ENCODE peak calls at places on chromosomes 4 and X, in four cellular contexts. G, L, P and N are unnamed samples.

GRCh38 chr4:84877051-84877833 is 89.2 kb downstream of the WDFY3 start:
- DNase-seq in P (no peak), L (peak; percentile 38), G (no peak), N (no peak)

GRCh38 chrX:47239199-47239598 is 6.4 kb downstream of the USP11 start:
- DNase-seq in G (no peak), P (no peak), L (no peak), N (peak; percentile 32)

GRCh38 chr4:107497054-107497453 is 223.0 kb downstream of the PAPSS1 start:
- DNase-seq in P (no peak), L (no peak), G (no peak), N (no peak)

GRCh38 chr4:110310795-110311194 is 112.4 kb upstream of the ELOVL6 start:
- DNase-seq in P (no peak), G (no peak), L (no peak), N (no peak)

GRCh38 chr4:19224820-19225219 is 1026.9 kb upstream of the SLIT2 start:
- DNase-seq in P (no peak), G (peak; percentile 16), L (peak; percentile 53), N (no peak)

GRCh38 chr4:54061873-54062272 is 2.5 kb downstream of the CHIC2 start:
- DNase-seq in L (no peak), G (no peak), P (no peak), N (no peak)

GRCh38 chrX:24204331-24204730 is 54.8 kb downstream of the ZFX start:
- DNase-seq in L (peak; percentile 72), G (no peak), P (no peak), N (no peak)

GRCh38 chr4:107824367-107825071 is at the start of gene SGMS2:
- DNase-seq in L (peak; percentile 97), P (peak; percentile 93), G (peak; percentile 88), N (peak; percentile 91)

GRCh38 chr4:1571986-1572385 is 112.1 kb downstream of the FAM53A start:
- DNase-seq in L (no peak), P (no peak), G (no peak), N (no peak)

GRCh38 chr4:185730387-185730786 is 81.6 kb downstream of the SORBS2 start:
- DNase-seq in P (no peak), G (no peak), L (no peak), N (no peak)

GRCh38 chr4:124694306-124694705 is 18.2 kb downstream of the ANKRD50 start:
- DNase-seq in G (no peak), L (no peak), P (no peak), N (no peak)

GRCh38 chr4:167239627-167240026 is 5.3 kb upstream of the SPOCK3 start:
- DNase-seq in P (no peak), L (no peak), G (no peak), N (no peak)

GRCh38 chr4:181272427-181272826 is 970.8 kb upstream of the TENM3 start:
- DNase-seq in G (no peak), L (no peak), P (no peak), N (no peak)

GRCh38 chr4:15832523-15833451 is 54.7 kb downstream of the CD38 start:
- DNase-seq in P (no peak), L (no peak), G (no peak), N (no peak)

GRCh38 chr4:183073838-183074145 is 25.3 kb upstream of the WWC2 start:
- DNase-seq in L (no peak), G (no peak), P (no peak), N (no peak)

GRCh38 chrX:118261136-118261535 is 84.8 kb upstream of the WDR44 start:
- DNase-seq in G (no peak), L (no peak), P (no peak), N (no peak)

GRCh38 chr4:120071192-120071795 is 4.6 kb upstream of the MAD2L1 start:
- DNase-seq in G (peak; percentile 57), L (peak; percentile 73), P (no peak), N (peak; percentile 56)

GRCh38 chr4:53640576-53641459 is 49.5 kb upstream of the LNX1 start:
- DNase-seq in G (no peak), P (peak; percentile 72), L (no peak), N (no peak)

GRCh38 chrX:133913009-133913408 is 72.4 kb downstream of the GPC3 start:
- DNase-seq in L (no peak), G (no peak), P (no peak), N (no peak)

GRCh38 chr4:40909363-40909876 is 159.7 kb downstream of the NSUN7 start:
- DNase-seq in G (peak; percentile 90), L (peak; percentile 95), P (no peak), N (no peak)

GRCh38 chrX:87728024-87728423 is 210.4 kb downstream of the KLHL4 start:
- DNase-seq in G (no peak), P (no peak), L (no peak), N (no peak)
- H3K4me3 ChIP-seq in G (no peak overlapping the region), P (no peak overlapping the region), L (no peak overlapping the region), N (no peak overlapping the region)

GRCh38 chr4:152009046-152009445 is 248.2 kb upstream of the GATB start:
- DNase-seq in P (no peak), G (no peak), L (no peak), N (no peak)

GRCh38 chr4:152014280-152014679 is 253.5 kb upstream of the GATB start:
- DNase-seq in G (no peak), L (no peak), P (no peak), N (peak; percentile 36)

GRCh38 chr4:152007108-152007507 is 246.3 kb upstream of the GATB start:
- DNase-seq in L (no peak), G (no peak), P (no peak), N (no peak)

GRCh38 chr4:152011469-152011868 is 250.7 kb upstream of the GATB start:
- DNase-seq in L (peak; percentile 16), P (no peak), G (no peak), N (no peak)

GRCh38 chr4:152010680-152011079 is 249.9 kb upstream of the GATB start:
- DNase-seq in P (no peak), L (no peak), G (no peak), N (no peak)
- H3K27me3 ChIP-seq in P (no peaks in the 10 kb centered on the region), L (peaks cover 4% of the 10 kb centered on the region), G (peaks cover 23% of the 10 kb centered on the region), N (no peaks in the 10 kb centered on the region)

DNA sequence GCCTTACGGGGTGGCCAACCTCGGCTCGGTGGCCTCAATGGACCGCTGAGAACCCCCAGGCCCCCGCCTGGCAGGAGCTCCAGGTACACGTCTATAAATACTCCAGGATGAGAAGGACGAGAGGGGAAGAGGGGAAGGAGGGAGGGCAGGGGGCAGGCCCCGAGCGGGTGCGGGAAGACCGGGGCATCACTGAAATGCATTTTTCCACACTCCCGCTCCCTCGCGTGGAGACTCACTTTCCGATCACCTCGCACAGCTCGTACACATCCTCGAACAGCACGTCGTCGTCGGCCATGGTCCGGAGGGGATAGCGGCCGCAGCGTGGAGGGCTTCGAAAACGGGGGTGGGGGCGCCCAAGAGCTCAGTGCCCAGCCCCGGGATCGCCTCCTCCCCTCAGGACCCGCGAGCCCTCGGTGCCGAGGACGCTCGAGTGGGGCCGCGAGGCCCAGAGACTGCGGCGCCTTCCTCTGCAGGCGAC is 621 bp downstream of the CASK start:
- DNase-seq in G (no peak), P (no peak), L (peak; percentile 48), N (peak; percentile 64)
- H3K4me3 ChIP-seq in G (peak overlapping the region; percentile 55), P (peak overlapping the region; percentile 65), L (peak overlapping the region; percentile 93), N (peak overlapping the region; percentile 70)

GRCh38 chrX:34146906-34147305 is 14.8 kb upstream of the FAM47A start:
- DNase-seq in L (no peak), G (no peak), P (no peak), N (no peak)

GRCh38 chrX:34147345-34147744 is 15.2 kb upstream of the FAM47A start:
- DNase-seq in G (no peak), L (no peak), P (no peak), N (no peak)
- H3K27me3 ChIP-seq in G (no peaks in the 10 kb centered on the region), L (no peaks in the 10 kb centered on the region), P (no peaks in the 10 kb centered on the region), N (no peaks in the 10 kb centered on the region)

DNA sequence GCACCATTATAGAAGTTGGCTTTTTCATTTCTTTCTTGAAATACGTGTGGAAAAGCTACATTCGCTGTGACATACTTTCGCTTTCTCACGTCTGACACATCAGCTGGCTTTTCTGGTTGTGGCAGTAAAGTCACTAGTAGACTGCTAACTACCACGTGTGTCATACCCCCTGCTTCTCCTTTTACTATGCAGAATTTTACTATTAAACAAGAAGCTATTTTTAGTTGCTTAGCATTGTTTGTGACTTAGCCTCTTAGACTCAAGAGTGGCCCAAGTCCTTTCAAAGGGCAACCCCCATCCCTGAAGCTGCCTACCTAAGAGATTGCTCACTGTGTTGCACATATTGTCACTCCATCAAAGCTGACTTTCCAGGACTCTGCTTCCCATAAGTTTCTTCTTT is 2.1 kb upstream of the IL2 start:
- DNase-seq in P (no peak), G (no peak), L (peak; percentile 67), N (no peak)
- H3K4me3 ChIP-seq in P (peak overlapping the region; percentile 31), G (peak overlapping the region; percentile 40), L (peak overlapping the region; percentile 66), N (peak overlapping the region; percentile 8)

GRCh38 chr4:160423879-160424451 is 1321.1 kb downstream of the RAPGEF2 start:
- DNase-seq in G (no peak), L (no peak), P (no peak), N (no peak)

DNA sequence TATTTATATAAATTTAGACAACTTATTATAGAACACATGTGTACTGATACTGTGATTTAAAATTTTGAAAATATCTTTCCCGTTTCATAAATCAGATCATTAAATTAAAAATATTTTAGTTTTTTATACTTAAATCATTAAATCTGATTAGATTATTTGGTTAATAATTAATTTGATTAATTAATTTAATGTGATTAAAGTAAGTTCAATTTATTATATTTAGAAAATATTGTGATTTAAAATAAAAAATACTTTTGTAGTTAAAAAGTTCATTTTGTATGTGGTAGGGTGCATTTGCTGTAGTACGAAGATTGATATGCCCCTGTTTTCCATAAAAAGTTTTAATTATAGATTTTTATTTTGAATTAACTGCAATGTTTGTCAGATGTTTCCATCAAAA is 1323.4 kb downstream of the RAPGEF2 start:
- DNase-seq in G (no peak), L (no peak), P (no peak), N (no peak)
- H3K27me3 ChIP-seq in G (no peaks in the 10 kb centered on the region), L (no peaks in the 10 kb centered on the region), P (no peaks in the 10 kb centered on the region), N (no peaks in the 10 kb centered on the region)